ENCODE peak calls at places on chromosomes 6 and 20, in seven cellular contexts. I is choroid plexus epithelial cell; W is occipital lobe; R is ascending aorta; G is T-helper 17 cell; Z is adrenal gland; J is naive thymus-derived CD4-positive, alpha-beta T cell. K is an unnamed sample.

GRCh38 chr20:49608752-49609670 is 41.1 kb upstream of the PTGIS start:
- DNase-seq in Z (peak; percentile 63), G (peak; percentile 62), R (peak; percentile 78), W (peak; percentile 15), J (peak; percentile 54), I (peak; percentile 59), K (no peak)

GRCh38 chr6:26089272-26089671 is 2.0 kb downstream of the HFE start:
- DNase-seq in I (peak; percentile 3), G (no peak), R (no peak), J (no peak), Z (no peak), W (no peak), K (no peak)

GRCh38 chr6:35327349-35328027 is 14.9 kb upstream of the PPARD start:
- DNase-seq in I (peak; percentile 77), W (no peak), G (peak; percentile 48), R (peak; percentile 77), J (peak; percentile 73), Z (peak; percentile 63), K (no peak)

GRCh38 chr6:7730852-7731251 is 5.0 kb downstream of the BMP6 start:
- DNase-seq in R (no peak), W (no peak), I (peak; percentile 69), G (no peak), Z (no peak), J (no peak), K (no peak)

GRCh38 chr6:25446815-25447569 is 167.8 kb downstream of the CARMIL1 start:
- DNase-seq in G (no peak), W (no peak), R (no peak), I (no peak), J (no peak), Z (no peak), K (no peak)

GRCh38 chr20:18728165-18728866 is 85.3 kb upstream of the SCP2D1 start:
- DNase-seq in I (no peak), W (no peak), R (no peak), G (no peak), J (no peak), Z (no peak), K (no peak)

GRCh38 chr6:157962601-157963084 is 19.0 kb upstream of the SYNJ2 start:
- DNase-seq in J (no peak), Z (no peak), I (peak; percentile 87), W (no peak), R (peak; percentile 37), G (no peak), K (no peak)

GRCh38 chr6:123962508-123962907 is 158.8 kb downstream of the NKAIN2 start:
- DNase-seq in I (no peak), Z (no peak), G (no peak), J (no peak), W (no peak), R (no peak), K (no peak)

GRCh38 chr6:4028051-4028450 is 50.9 kb downstream of the FAM217A start:
- DNase-seq in W (no peak), G (no peak), I (no peak), R (no peak), J (no peak), Z (no peak), K (no peak)

GRCh38 chr6:167350731-167351655 is 26.1 kb downstream of the TTLL2 start:
- DNase-seq in R (peak; percentile 69), J (peak; percentile 51), I (peak; percentile 54), G (peak; percentile 71), Z (peak; percentile 39), W (peak; percentile 47), K (peak; percentile 3)

GRCh38 chr6:125953502-125953875 is 3.1 kb upstream of the HINT3 start:
- DNase-seq in I (no peak), W (no peak), J (no peak), Z (no peak), G (peak; percentile 10), R (no peak), K (no peak)

GRCh38 chr6:163113358-163113962 is 301.1 kb upstream of the QKI start:
- DNase-seq in Z (no peak), R (no peak), I (no peak), J (no peak), W (no peak), G (no peak), K (no peak)

GRCh38 chr6:11780097-11780428 is 1.5 kb upstream of the ADTRP start:
- DNase-seq in I (no peak), J (no peak), W (no peak), R (no peak), Z (no peak), G (no peak), K (no peak)

GRCh38 chr20:51910202-51911050 is 108.1 kb upstream of the SALL4 start:
- DNase-seq in G (no peak), Z (no peak), J (no peak), R (no peak), W (no peak), I (peak; percentile 42), K (no peak)

GRCh38 chr20:25227317-25227831 is 20.5 kb upstream of the PYGB start:
- DNase-seq in Z (peak; percentile 62), R (peak; percentile 80), I (peak; percentile 70), J (no peak), G (no peak), W (no peak), K (no peak)